ENCODE peak calls at places on chromosome 18, in ten cellular contexts. One of them, this sample, is unnamed.

GRCh38 chr18:68262697-68263293 is 452.1 kb downstream of the TMX3 start:
- DNase-seq in coronary artery: no peak
- DNase-seq in fibroblast of lung: peak; percentile 79
- DNase-seq in endothelial cell: no peak
- DNase-seq in cardiac muscle cell: peak; percentile 72
- DNase-seq in choroid plexus epithelial cell: peak; percentile 80
- DNase-seq in astrocyte of the spinal cord: peak; percentile 72
- DNase-seq in MM.1S: no peak
- DNase-seq in upper lobe of left lung: no peak
- DNase-seq in dorsolateral prefrontal cortex: no peak
- DNase-seq in this sample: no peak

GRCh38 chr18:8513249-8513648 is 96.0 kb upstream of the RAB12 start:
- DNase-seq in coronary artery: no peak
- DNase-seq in fibroblast of lung: no peak
- DNase-seq in endothelial cell: no peak
- DNase-seq in cardiac muscle cell: no peak
- DNase-seq in choroid plexus epithelial cell: no peak
- DNase-seq in astrocyte of the spinal cord: no peak
- DNase-seq in MM.1S: no peak
- DNase-seq in upper lobe of left lung: no peak
- DNase-seq in dorsolateral prefrontal cortex: no peak
- DNase-seq in this sample: no peak

GRCh38 chr18:12657048-12657848 is 659 bp downstream of the SPIRE1 start:
- DNase-seq in coronary artery: peak; percentile 77
- DNase-seq in fibroblast of lung: peak; percentile 37
- DNase-seq in endothelial cell: peak; percentile 54
- DNase-seq in cardiac muscle cell: peak; percentile 59
- DNase-seq in choroid plexus epithelial cell: peak; percentile 54
- DNase-seq in astrocyte of the spinal cord: peak; percentile 41
- DNase-seq in MM.1S: peak; percentile 19
- DNase-seq in upper lobe of left lung: peak; percentile 91
- DNase-seq in dorsolateral prefrontal cortex: no peak
- DNase-seq in this sample: peak; percentile 58

GRCh38 chr18:30886998-30887397 is 155.5 kb downstream of the DSC3 start:
- DNase-seq in coronary artery: no peak
- DNase-seq in fibroblast of lung: no peak
- DNase-seq in endothelial cell: no peak
- DNase-seq in cardiac muscle cell: no peak
- DNase-seq in choroid plexus epithelial cell: no peak
- DNase-seq in astrocyte of the spinal cord: no peak
- DNase-seq in MM.1S: no peak
- DNase-seq in upper lobe of left lung: no peak
- DNase-seq in dorsolateral prefrontal cortex: no peak
- DNase-seq in this sample: no peak

GRCh38 chr18:29874519-29875098 is 1167.9 kb downstream of the DSC3 start:
- DNase-seq in coronary artery: no peak
- DNase-seq in fibroblast of lung: peak; percentile 30
- DNase-seq in endothelial cell: peak; percentile 53
- DNase-seq in cardiac muscle cell: peak; percentile 70
- DNase-seq in choroid plexus epithelial cell: peak; percentile 47
- DNase-seq in astrocyte of the spinal cord: peak; percentile 53
- DNase-seq in MM.1S: peak; percentile 63
- DNase-seq in upper lobe of left lung: no peak
- DNase-seq in dorsolateral prefrontal cortex: no peak
- DNase-seq in this sample: peak; percentile 42

GRCh38 chr18:8389391-8390340 is 219.6 kb upstream of the RAB12 start:
- DNase-seq in coronary artery: no peak
- DNase-seq in fibroblast of lung: peak; percentile 85
- DNase-seq in endothelial cell: peak; percentile 75
- DNase-seq in cardiac muscle cell: peak; percentile 84
- DNase-seq in choroid plexus epithelial cell: peak; percentile 92
- DNase-seq in astrocyte of the spinal cord: peak; percentile 83
- DNase-seq in MM.1S: peak; percentile 62
- DNase-seq in upper lobe of left lung: no peak
- DNase-seq in dorsolateral prefrontal cortex: peak; percentile 62
- DNase-seq in this sample: peak; percentile 79

GRCh38 chr18:50807199-50807598 is 12.6 kb downstream of the MRO start:
- DNase-seq in coronary artery: no peak
- DNase-seq in fibroblast of lung: no peak
- DNase-seq in endothelial cell: no peak
- DNase-seq in cardiac muscle cell: no peak
- DNase-seq in choroid plexus epithelial cell: no peak
- DNase-seq in astrocyte of the spinal cord: no peak
- DNase-seq in MM.1S: no peak
- DNase-seq in upper lobe of left lung: no peak
- DNase-seq in dorsolateral prefrontal cortex: no peak
- DNase-seq in this sample: no peak

GRCh38 chr18:79625195-79625923 is 54.2 kb upstream of the CTDP1 start:
- DNase-seq in coronary artery: no peak
- DNase-seq in fibroblast of lung: no peak
- DNase-seq in endothelial cell: no peak
- DNase-seq in cardiac muscle cell: no peak
- DNase-seq in choroid plexus epithelial cell: peak; percentile 32
- DNase-seq in astrocyte of the spinal cord: no peak
- DNase-seq in MM.1S: peak; percentile 60
- DNase-seq in upper lobe of left lung: no peak
- DNase-seq in dorsolateral prefrontal cortex: no peak
- DNase-seq in this sample: no peak

GRCh38 chr18:48949606-48950535 is 894 bp downstream of the SMAD7 start:
- DNase-seq in coronary artery: peak; percentile 74
- DNase-seq in fibroblast of lung: peak; percentile 62
- DNase-seq in endothelial cell: peak; percentile 55
- DNase-seq in cardiac muscle cell: peak; percentile 66
- DNase-seq in choroid plexus epithelial cell: peak; percentile 78
- DNase-seq in astrocyte of the spinal cord: peak; percentile 53
- DNase-seq in MM.1S: peak; percentile 58
- DNase-seq in upper lobe of left lung: peak; percentile 91
- DNase-seq in dorsolateral prefrontal cortex: no peak
- DNase-seq in this sample: peak; percentile 62

GRCh38 chr18:57372444-57372843 is 20.1 kb downstream of the ST8SIA3 start:
- DNase-seq in coronary artery: no peak
- DNase-seq in fibroblast of lung: no peak
- DNase-seq in endothelial cell: no peak
- DNase-seq in cardiac muscle cell: no peak
- DNase-seq in choroid plexus epithelial cell: no peak
- DNase-seq in astrocyte of the spinal cord: no peak
- DNase-seq in MM.1S: no peak
- DNase-seq in upper lobe of left lung: no peak
- DNase-seq in dorsolateral prefrontal cortex: no peak
- DNase-seq in this sample: no peak
- TF ChIP-seq CTCF in coronary artery: no peak
- TF ChIP-seq CTCF in fibroblast of lung: no peak
- TF ChIP-seq CTCF in endothelial cell: no peak
- TF ChIP-seq CTCF in cardiac muscle cell: no peak
- TF ChIP-seq CTCF in choroid plexus epithelial cell: no peak
- TF ChIP-seq CTCF in astrocyte of the spinal cord: no peak
- TF ChIP-seq CTCF in MM.1S: no peak
- TF ChIP-seq CTCF in upper lobe of left lung: no peak
- TF ChIP-seq CTCF in dorsolateral prefrontal cortex: no peak
- TF ChIP-seq CTCF in this sample: no peak

DNA sequence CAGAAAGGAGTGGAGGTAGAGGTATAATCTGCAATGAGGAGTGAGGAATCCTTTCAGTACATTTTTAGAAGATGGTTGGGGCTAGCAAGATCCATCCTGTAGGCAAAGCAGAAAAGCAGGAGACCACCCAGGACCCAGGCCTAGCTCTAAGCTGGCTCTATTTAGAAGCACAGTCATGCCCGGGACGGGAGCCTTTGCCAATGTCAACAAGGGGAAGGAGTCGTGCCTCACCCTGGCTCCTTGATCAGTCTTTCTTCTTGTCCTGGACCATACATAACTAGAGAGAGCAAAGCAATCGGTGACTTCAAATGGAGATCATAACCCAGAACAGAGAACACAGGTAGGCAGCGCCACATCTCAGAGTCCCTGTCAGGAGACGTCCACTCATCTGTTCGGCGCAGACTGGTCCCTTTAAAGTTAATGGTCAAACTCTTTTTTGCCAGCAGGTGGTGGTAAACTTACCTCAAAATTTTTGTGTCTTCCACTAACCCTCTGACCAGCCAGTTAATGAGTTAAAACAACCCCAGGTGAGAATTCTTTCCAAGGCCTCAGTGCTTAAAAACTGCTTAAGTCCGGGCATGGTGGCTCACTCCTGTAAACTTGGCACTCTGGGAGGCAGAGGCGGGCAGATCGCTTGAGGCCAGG is 8.0 kb downstream of the MC5R start:
- DNase-seq in coronary artery: no peak
- DNase-seq in fibroblast of lung: no peak
- DNase-seq in endothelial cell: peak; percentile 25
- DNase-seq in cardiac muscle cell: no peak
- DNase-seq in choroid plexus epithelial cell: no peak
- DNase-seq in astrocyte of the spinal cord: no peak
- DNase-seq in MM.1S: no peak
- DNase-seq in upper lobe of left lung: no peak
- DNase-seq in dorsolateral prefrontal cortex: no peak
- DNase-seq in this sample: no peak
- TF ChIP-seq CTCF in coronary artery: no peak
- TF ChIP-seq CTCF in fibroblast of lung: no peak
- TF ChIP-seq CTCF in endothelial cell: no peak
- TF ChIP-seq CTCF in cardiac muscle cell: no peak
- TF ChIP-seq CTCF in choroid plexus epithelial cell: no peak
- TF ChIP-seq CTCF in astrocyte of the spinal cord: no peak
- TF ChIP-seq CTCF in MM.1S: no peak
- TF ChIP-seq CTCF in upper lobe of left lung: no peak
- TF ChIP-seq CTCF in dorsolateral prefrontal cortex: no peak
- TF ChIP-seq CTCF in this sample: peak; percentile 11

DNA sequence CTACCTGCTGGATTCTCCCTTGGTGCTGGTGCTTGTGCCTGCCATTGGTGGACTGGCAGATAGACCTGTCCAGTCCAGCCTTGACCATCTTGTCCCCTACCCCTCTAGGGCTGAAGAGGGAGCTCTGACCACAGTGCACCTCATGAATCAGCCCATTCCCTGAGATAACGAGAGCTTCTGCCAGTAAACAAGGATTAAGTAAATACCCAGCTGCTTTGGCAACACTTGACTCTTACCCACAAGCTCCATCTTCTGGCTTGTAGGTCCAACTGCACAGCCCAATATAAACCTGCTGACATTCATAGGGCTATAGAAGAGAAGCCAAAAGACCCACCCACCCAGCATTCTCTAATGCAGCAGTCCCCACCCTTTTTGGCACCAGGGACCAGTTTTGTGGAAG is 186.4 kb downstream of the PIK3C3 start:
- DNase-seq in coronary artery: no peak
- DNase-seq in fibroblast of lung: no peak
- DNase-seq in endothelial cell: no peak
- DNase-seq in cardiac muscle cell: peak; percentile 2
- DNase-seq in choroid plexus epithelial cell: peak; percentile 12
- DNase-seq in astrocyte of the spinal cord: no peak
- DNase-seq in MM.1S: no peak
- DNase-seq in upper lobe of left lung: no peak
- DNase-seq in dorsolateral prefrontal cortex: no peak
- DNase-seq in this sample: no peak
- TF ChIP-seq CTCF in coronary artery: no peak
- TF ChIP-seq CTCF in fibroblast of lung: no peak
- TF ChIP-seq CTCF in endothelial cell: no peak
- TF ChIP-seq CTCF in cardiac muscle cell: no peak
- TF ChIP-seq CTCF in choroid plexus epithelial cell: no peak
- TF ChIP-seq CTCF in astrocyte of the spinal cord: no peak
- TF ChIP-seq CTCF in MM.1S: no peak
- TF ChIP-seq CTCF in upper lobe of left lung: no peak
- TF ChIP-seq CTCF in dorsolateral prefrontal cortex: no peak
- TF ChIP-seq CTCF in this sample: no peak

GRCh38 chr18:5297582-5297981 is 2.1 kb upstream of the ZBTB14 start:
- DNase-seq in coronary artery: no peak
- DNase-seq in fibroblast of lung: no peak
- DNase-seq in endothelial cell: no peak
- DNase-seq in cardiac muscle cell: no peak
- DNase-seq in choroid plexus epithelial cell: no peak
- DNase-seq in astrocyte of the spinal cord: no peak
- DNase-seq in MM.1S: no peak
- DNase-seq in upper lobe of left lung: no peak
- DNase-seq in dorsolateral prefrontal cortex: peak; percentile 76
- DNase-seq in this sample: no peak
- TF ChIP-seq CTCF in coronary artery: no peak
- TF ChIP-seq CTCF in fibroblast of lung: no peak
- TF ChIP-seq CTCF in endothelial cell: no peak
- TF ChIP-seq CTCF in cardiac muscle cell: no peak
- TF ChIP-seq CTCF in choroid plexus epithelial cell: no peak
- TF ChIP-seq CTCF in astrocyte of the spinal cord: no peak
- TF ChIP-seq CTCF in MM.1S: no peak
- TF ChIP-seq CTCF in upper lobe of left lung: no peak
- TF ChIP-seq CTCF in dorsolateral prefrontal cortex: no peak
- TF ChIP-seq CTCF in this sample: no peak

GRCh38 chr18:44601447-44601846 is 79.2 kb upstream of the SETBP1 start:
- DNase-seq in coronary artery: no peak
- DNase-seq in fibroblast of lung: peak; percentile 76
- DNase-seq in endothelial cell: no peak
- DNase-seq in cardiac muscle cell: peak; percentile 50
- DNase-seq in choroid plexus epithelial cell: peak; percentile 72
- DNase-seq in astrocyte of the spinal cord: peak; percentile 83
- DNase-seq in MM.1S: no peak
- DNase-seq in upper lobe of left lung: no peak
- DNase-seq in dorsolateral prefrontal cortex: no peak
- DNase-seq in this sample: no peak
- TF ChIP-seq CTCF in coronary artery: no peak
- TF ChIP-seq CTCF in fibroblast of lung: no peak
- TF ChIP-seq CTCF in endothelial cell: no peak
- TF ChIP-seq CTCF in cardiac muscle cell: no peak
- TF ChIP-seq CTCF in choroid plexus epithelial cell: no peak
- TF ChIP-seq CTCF in astrocyte of the spinal cord: no peak
- TF ChIP-seq CTCF in MM.1S: no peak
- TF ChIP-seq CTCF in upper lobe of left lung: no peak
- TF ChIP-seq CTCF in dorsolateral prefrontal cortex: no peak
- TF ChIP-seq CTCF in this sample: no peak

GRCh38 chr18:65938592-65939372 is 188.0 kb downstream of the CDH7 start:
- DNase-seq in coronary artery: no peak
- DNase-seq in fibroblast of lung: peak; percentile 31
- DNase-seq in endothelial cell: peak; percentile 53
- DNase-seq in cardiac muscle cell: peak; percentile 13
- DNase-seq in choroid plexus epithelial cell: peak; percentile 31
- DNase-seq in astrocyte of the spinal cord: peak; percentile 31
- DNase-seq in MM.1S: peak; percentile 75
- DNase-seq in upper lobe of left lung: no peak
- DNase-seq in dorsolateral prefrontal cortex: no peak
- DNase-seq in this sample: peak; percentile 9
- TF ChIP-seq CTCF in coronary artery: no peak
- TF ChIP-seq CTCF in fibroblast of lung: no peak
- TF ChIP-seq CTCF in endothelial cell: peak; percentile 57
- TF ChIP-seq CTCF in cardiac muscle cell: peak; percentile 10
- TF ChIP-seq CTCF in choroid plexus epithelial cell: peak; percentile 41
- TF ChIP-seq CTCF in astrocyte of the spinal cord: peak; percentile 44
- TF ChIP-seq CTCF in MM.1S: peak; percentile 50
- TF ChIP-seq CTCF in upper lobe of left lung: peak; percentile 18
- TF ChIP-seq CTCF in dorsolateral prefrontal cortex: peak; percentile 12
- TF ChIP-seq CTCF in this sample: peak; percentile 24

This sample was measured in nephron progenitor cell.